ENCODE peak calls at places on chromosomes 3 and 15, in seven cellular contexts. D is GM23338, B is AG08396, H is A549, X is NB4, C is NCI-H1092 treated with DMSO at 0.1 percent for 48 hours, F is RPMI7951. L is an unnamed sample.

GRCh38 chr3:46089237-46090011 is 62.1 kb upstream of the XCR1 start:
- DNase-seq in H (no peak), X (peak; percentile 97), D (no peak), F (peak; percentile 98), B (peak; percentile 81), C (no peak), L (peak; percentile 91)

GRCh38 chr15:25345943-25346342 is 92.9 kb downstream of the UBE3A start:
- DNase-seq in D (peak; percentile 61), X (no peak), F (peak; percentile 33), H (no peak), B (peak; percentile 14), C (no peak), L (no peak)

GRCh38 chr15:69748700-69749099 is 296.1 kb downstream of the RPLP1 start:
- DNase-seq in C (no peak), D (no peak), B (no peak), H (no peak), F (peak; percentile 22), X (no peak), L (no peak)

GRCh38 chr3:39250116-39250747 is 29.6 kb downstream of the CX3CR1 start:
- DNase-seq in D (no peak), X (peak; percentile 81), C (no peak), H (no peak), F (no peak), B (no peak), L (peak; percentile 6)

GRCh38 chr15:76663529-76663928 is 241.6 kb downstream of the SCAPER start:
- DNase-seq in D (no peak), B (no peak), F (no peak), H (no peak), X (no peak), C (no peak), L (no peak)

GRCh38 chr3:72301779-72302178 is 516.8 kb upstream of the PROK2 start:
- DNase-seq in X (no peak), F (no peak), D (no peak), C (peak; percentile 45), H (no peak), B (no peak), L (no peak)

GRCh38 chr3:172846706-172847105 is 96.2 kb downstream of the ECT2 start:
- DNase-seq in X (no peak), H (no peak), F (no peak), D (no peak), B (no peak), C (no peak), L (no peak)

GRCh38 chr3:14716593-14716992 is 41.7 kb downstream of the C3orf20 start:
- DNase-seq in F (peak; percentile 12), H (no peak), C (no peak), X (no peak), B (peak; percentile 24), D (no peak), L (no peak)

GRCh38 chr15:25900901-25901300 is 37.8 kb upstream of the ATP10A start:
- DNase-seq in X (no peak), D (no peak), F (no peak), H (no peak), B (no peak), C (no peak), L (no peak)

GRCh38 chr15:100017140-100017539 is 283.9 kb upstream of the LYSMD4 start:
- DNase-seq in H (no peak), D (no peak), B (no peak), C (no peak), F (no peak), X (no peak), L (no peak)

GRCh38 chr15:40354408-40355171 is 3.4 kb upstream of the DISP2 start:
- DNase-seq in H (peak; percentile 23), X (peak; percentile 38), C (peak; percentile 86), F (peak; percentile 50), D (peak; percentile 83), B (peak; percentile 69), L (no peak)

GRCh38 chr3:39592306-39592705 is 124.8 kb downstream of the MOBP start:
- DNase-seq in F (peak; percentile 46), C (no peak), D (no peak), B (no peak), X (no peak), H (no peak), L (no peak)

GRCh38 chr3:188234172-188234571 is 80.2 kb downstream of the LPP start:
- DNase-seq in D (no peak), H (no peak), B (no peak), X (no peak), F (peak; percentile 54), C (no peak), L (no peak)

GRCh38 chr15:89749951-89750559 is 994 bp downstream of the MESP1 start:
- DNase-seq in F (no peak), H (no peak), X (peak; percentile 25), D (no peak), B (no peak), C (no peak), L (no peak)

GRCh38 chr15:90837052-90837621 is 31.3 kb upstream of the FURIN start:
- DNase-seq in C (no peak), B (no peak), X (no peak), D (no peak), F (peak; percentile 53), H (no peak), L (no peak)

GRCh38 chr3:36919439-36920160 is 25.3 kb downstream of the TRANK1 start:
- DNase-seq in X (no peak), B (no peak), D (no peak), H (peak; percentile 15), F (no peak), C (no peak), L (no peak)

GRCh38 chr15:101045236-101045646 is 126.1 kb downstream of the LRRK1 start:
- DNase-seq in C (no peak), H (no peak), X (no peak), F (no peak), B (no peak), D (no peak), L (no peak)

GRCh38 chr3:134428396-134428795 is 54.1 kb upstream of the AMOTL2 start:
- DNase-seq in H (no peak), C (no peak), D (no peak), X (no peak), F (peak; percentile 40), B (no peak), L (no peak)

GRCh38 chr15:74432968-74433591 is 678 bp downstream of the SEMA7A start:
- DNase-seq in H (no peak), C (no peak), F (no peak), D (no peak), B (peak; percentile 48), X (peak; percentile 42), L (no peak)

GRCh38 chr3:127195417-127195816 is 2.5 kb downstream of the PRR23E start:
- DNase-seq in D (no peak), B (no peak), C (no peak), X (no peak), H (no peak), F (no peak), L (no peak)

GRCh38 chr3:83513011-83513410 is 1445.8 kb upstream of the CADM2 start:
- DNase-seq in D (no peak), B (no peak), F (no peak), X (no peak), H (no peak), C (no peak), L (no peak)